ENCODE peak calls at places on chromosomes 5 and 9, in nine cellular contexts. J, F, W, Z, D, S, Y, R and H are unnamed samples.

GRCh38 chr5:45252991-45253390 is 443.2 kb downstream of the HCN1 start:
- DNase-seq in D (no peak), F (no peak), Y (no peak), R (no peak), S (no peak), W (peak; percentile 1), Z (no peak), J (no peak), H (no peak)

GRCh38 chr5:172622091-172623046 is 18.7 kb upstream of the NEURL1B start:
- DNase-seq in R (no peak), F (peak; percentile 38), Y (no peak), Z (peak; percentile 37), W (no peak), S (no peak), J (no peak), D (no peak), H (no peak)

GRCh38 chr9:111630182-111631070 is 708 bp upstream of the DNAJC25 start:
- DNase-seq in D (no peak), J (no peak), R (no peak), Y (no peak), S (no peak), Z (peak; percentile 78), F (no peak), W (no peak), H (no peak)

GRCh38 chr5:139131062-139131856 is 66.9 kb downstream of the SIL1 start:
- DNase-seq in R (peak; percentile 63), J (no peak), W (peak; percentile 71), Z (no peak), F (peak; percentile 87), D (no peak), Y (no peak), S (peak; percentile 88), H (no peak)

GRCh38 chr9:80061940-80062339 is 490.2 kb downstream of the TLE4 start:
- DNase-seq in F (peak; percentile 70), J (no peak), R (peak; percentile 27), Y (no peak), D (no peak), W (peak; percentile 97), S (peak; percentile 2), Z (no peak), H (no peak)

GRCh38 chr9:110712955-110713354 is 44.4 kb downstream of the MUSK start:
- DNase-seq in F (no peak), D (no peak), W (no peak), Z (no peak), R (no peak), Y (no peak), S (no peak), J (no peak), H (no peak)

GRCh38 chr9:83027153-83027867 is 35.6 kb downstream of the RASEF start:
- DNase-seq in J (peak; percentile 44), D (no peak), Y (no peak), F (no peak), W (peak; percentile 92), S (no peak), R (peak; percentile 40), Z (no peak), H (no peak)

GRCh38 chr5:66417681-66418248 is 178.4 kb upstream of the MAST4 start:
- DNase-seq in R (peak; percentile 25), S (no peak), W (no peak), Y (no peak), F (no peak), Z (no peak), D (no peak), J (no peak), H (no peak)

GRCh38 chr9:97906236-97906831 is 16.0 kb downstream of the TRMO start:
- DNase-seq in Z (no peak), F (no peak), Y (no peak), W (no peak), J (no peak), D (no peak), R (peak; percentile 5), S (peak; percentile 73), H (no peak)

GRCh38 chr9:71766663-71767062 is 1.6 kb downstream of the CEMIP2 start:
- DNase-seq in Y (no peak), W (no peak), F (no peak), R (no peak), S (no peak), Z (no peak), D (no peak), J (no peak), H (no peak)

GRCh38 chr5:157951673-157952373 is 92.9 kb upstream of the CLINT1 start:
- DNase-seq in D (no peak), J (no peak), W (peak; percentile 50), F (no peak), Z (no peak), R (peak; percentile 29), S (no peak), Y (no peak), H (no peak)

GRCh38 chr5:157949520-157949919 is 90.6 kb upstream of the CLINT1 start:
- DNase-seq in S (no peak), D (no peak), R (no peak), Y (no peak), W (no peak), Z (no peak), J (no peak), F (no peak), H (no peak)

GRCh38 chr5:157947156-157947555 is 88.2 kb upstream of the CLINT1 start:
- DNase-seq in Z (no peak), Y (no peak), D (no peak), W (no peak), F (no peak), S (no peak), J (no peak), R (no peak), H (no peak)

GRCh38 chr5:157952374-157952685 is 93.4 kb upstream of the CLINT1 start:
- DNase-seq in Z (no peak), J (no peak), Y (no peak), W (no peak), F (no peak), R (no peak), D (no peak), S (no peak), H (no peak)

DNA sequence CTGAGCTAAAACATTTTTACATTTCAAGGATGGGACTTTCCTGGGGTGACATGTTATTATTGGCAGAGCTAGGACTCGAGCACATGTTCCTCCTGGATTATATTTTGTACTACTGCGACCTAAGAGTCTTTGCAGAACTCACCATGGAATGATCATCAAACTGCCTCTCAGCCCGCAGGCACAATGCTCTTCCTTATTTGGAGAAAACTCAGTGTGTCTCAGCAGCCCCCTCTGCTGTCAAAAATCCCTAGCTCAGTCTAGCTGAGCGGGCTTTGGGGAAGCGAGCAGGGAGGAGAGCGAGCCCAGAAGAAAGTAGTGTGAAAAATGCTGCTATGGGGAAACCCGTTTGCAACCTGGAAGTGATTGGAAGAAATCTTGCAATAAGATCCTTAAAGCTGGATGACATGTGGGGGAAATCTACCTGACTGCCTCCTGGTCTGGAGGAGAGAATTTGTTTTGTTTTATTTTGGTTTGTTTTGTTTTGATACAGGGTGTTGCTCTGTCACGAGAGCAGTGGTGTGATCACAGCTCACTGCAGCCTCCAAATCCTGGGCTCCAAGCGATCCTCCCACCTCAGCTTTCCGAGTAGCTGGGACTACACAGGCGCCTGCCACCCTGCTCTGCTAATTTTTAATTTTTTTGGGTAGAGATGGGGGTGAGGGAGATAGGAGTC is 89.9 kb upstream of the CLINT1 start:
- DNase-seq in S (peak; percentile 95), R (peak; percentile 95), D (peak; percentile 95), Y (peak; percentile 68), F (peak; percentile 94), Z (peak; percentile 86), W (peak; percentile 97), J (peak; percentile 86), H (peak; percentile 90)
- TF ChIP-seq CTCF in S (peak; percentile 77), R (peak; percentile 92), D (peak; percentile 79), Y (peak; percentile 67), F (peak; percentile 84), Z (peak; percentile 92), W (peak; percentile 94), J (peak; percentile 78), H (peak; percentile 91)

GRCh38 chr5:160968480-160968879 is 116.5 kb upstream of the ATP10B start:
- DNase-seq in J (no peak), Y (no peak), R (no peak), F (no peak), S (no peak), D (no peak), W (no peak), Z (no peak), H (no peak)

DNA sequence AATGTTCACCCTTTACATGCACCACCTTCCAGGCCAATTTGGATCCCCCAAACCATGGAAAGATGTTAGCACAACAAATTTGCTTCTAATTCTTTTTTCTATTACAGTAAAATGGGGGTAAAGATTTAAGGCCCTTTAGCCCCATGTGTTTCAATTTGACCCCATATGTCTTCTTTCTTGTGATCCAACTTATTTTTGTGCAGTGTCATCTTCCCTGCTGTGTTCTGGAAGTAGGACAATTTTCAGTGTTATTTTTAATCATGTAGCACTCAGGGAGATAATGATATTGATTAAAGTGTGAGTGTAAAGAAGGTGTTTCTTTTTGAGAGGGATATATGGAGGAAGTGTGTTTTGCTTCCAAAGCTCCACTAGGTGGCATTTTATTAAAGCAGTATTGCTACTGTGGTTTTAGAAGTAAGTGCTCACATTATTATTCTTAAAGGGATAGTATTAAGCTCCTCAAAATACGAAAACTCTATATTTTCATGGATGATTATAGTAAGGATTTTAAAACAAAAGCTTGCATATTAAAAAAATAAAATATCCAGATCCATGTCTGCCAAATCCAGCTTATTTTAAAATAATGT is 118.7 kb upstream of the ATP10B start:
- DNase-seq in S (no peak), Y (no peak), J (no peak), D (no peak), F (no peak), Z (no peak), W (peak; percentile 8), R (no peak), H (no peak)
- TF ChIP-seq CTCF in S (no peak), Y (no peak), J (peak; percentile 23), D (peak; percentile 20), F (no peak), Z (peak; percentile 23), W (no peak), R (no peak), H (peak; percentile 66)

GRCh38 chr5:175655411-175655810 is 2.5 kb upstream of the HRH2 start:
- DNase-seq in F (peak; percentile 20), S (peak; percentile 43), W (no peak), Y (no peak), R (no peak), J (no peak), D (no peak), Z (no peak), H (no peak)
- TF ChIP-seq CTCF in F (no peak), S (no peak), W (no peak), Y (no peak), R (no peak), J (no peak), D (no peak), Z (no peak), H (no peak)

DNA sequence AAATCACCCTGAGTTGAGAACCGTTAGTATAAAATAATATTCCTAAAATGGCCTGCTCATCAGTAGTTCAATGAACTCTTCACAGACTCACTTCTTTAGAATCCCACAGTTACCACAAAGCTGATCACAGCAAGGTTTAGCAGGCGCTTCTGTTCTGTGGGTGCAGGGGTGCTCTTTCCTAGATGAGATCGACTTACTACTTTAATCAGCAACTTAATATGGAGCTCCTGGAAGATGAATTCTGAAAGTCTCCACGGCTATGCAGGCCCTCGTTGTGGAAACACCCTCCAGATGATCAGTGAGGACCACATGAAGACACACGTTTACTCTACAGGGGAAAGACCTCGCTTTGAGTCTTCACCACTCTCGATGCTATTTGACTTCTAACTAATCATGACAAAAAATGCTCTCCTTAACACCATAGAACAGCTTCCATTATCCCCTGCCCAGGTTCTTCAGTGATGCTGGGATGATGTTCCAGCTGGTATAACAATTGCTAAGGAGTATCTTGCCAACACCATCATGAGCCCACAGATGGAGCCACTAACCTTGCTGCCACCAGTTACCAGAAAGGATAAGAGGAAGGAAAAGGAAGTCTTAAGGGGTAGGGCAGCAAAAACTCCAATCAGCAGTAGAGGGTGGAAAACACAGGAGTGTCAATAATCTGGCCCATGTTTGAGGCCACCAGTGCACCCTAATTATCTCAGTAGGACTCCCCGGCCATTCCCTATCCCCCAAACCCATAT is 17.9 kb upstream of the GPX8 start:
- DNase-seq in S (no peak), Z (no peak), D (no peak), R (no peak), Y (no peak), W (no peak), F (no peak), J (no peak), H (no peak)
- TF ChIP-seq CTCF in S (no peak), Z (no peak), D (no peak), R (no peak), Y (no peak), W (no peak), F (no peak), J (no peak), H (no peak)